ENCODE peak calls at places on chromosomes 5 and 9, in seven cellular contexts. A is gastrocnemius medialis, B is sigmoid colon, E is kidney, I is mucosa of descending colon, S is left ventricle myocardium inferior, H is body of pancreas. L is an unnamed sample. For H3K36me3, the result is how much of the 10 kb centered on the place peaks cover.

GRCh38 chr9:2150338-2150737 is 135.2 kb downstream of the SMARCA2 start:
- DNase-seq in A (no peak), S (no peak), I (no peak), H (no peak), E (no peak), B (no peak), L (no peak)

GRCh38 chr5:180555168-180555921 is 36.0 kb downstream of the SCGB3A1 start:
- DNase-seq in S (no peak), A (no peak), H (no peak), I (no peak), E (no peak), B (no peak), L (no peak)

GRCh38 chr9:122039213-122039612 is 53.9 kb downstream of the TTLL11 start:
- DNase-seq in E (no peak), H (no peak), B (no peak), S (no peak), A (peak), I (no peak), L (no peak)

GRCh38 chr9:128702949-128703615 is 779 bp downstream of the PKN3 start:
- DNase-seq in S (peak), H (no peak), I (peak), B (peak), E (peak), A (no peak), L (no peak)

GRCh38 chr9:138008081-138008841 is 130.7 kb downstream of the CACNA1B start:
- DNase-seq in I (no peak), S (no peak), H (no peak), E (peak), A (no peak), B (peak), L (peak)

GRCh38 chr5:176553260-176554085 is 4.3 kb downstream of the CDHR2 start:
- DNase-seq in I (peak), A (no peak), B (no peak), S (no peak), H (no peak), E (no peak), L (no peak)

GRCh38 chr5:123752576-123752975 is 240.6 kb downstream of the CSNK1G3 start:
- DNase-seq in H (no peak), B (no peak), A (peak), E (no peak), I (no peak), S (no peak), L (no peak)

GRCh38 chr5:41256400-41256799 is 43.1 kb upstream of the C6 start:
- DNase-seq in B (no peak), S (no peak), I (no peak), E (no peak), H (no peak), A (no peak), L (no peak)

GRCh38 chr9:34899535-34900158 is 58.4 kb upstream of the PHF24 start:
- DNase-seq in H (peak), A (peak), S (peak), B (peak), E (peak), I (peak), L (peak)

GRCh38 chr9:127953768-127954505 is 16.3 kb upstream of the DPM2 start:
- DNase-seq in B (no peak), E (peak), I (peak), A (no peak), H (no peak), S (no peak), L (no peak)

GRCh38 chr5:149392718-149393117 is 13.6 kb upstream of the IL17B start:
- DNase-seq in B (peak), E (no peak), A (no peak), H (no peak), I (no peak), S (no peak), L (no peak)

GRCh38 chr9:136011703-136012496 is 50.7 kb upstream of the UBAC1 start:
- DNase-seq in A (peak), I (peak), B (peak), H (peak), E (peak), S (peak), L (peak)

GRCh38 chr5:175590471-175590881 is 67.4 kb upstream of the HRH2 start:
- DNase-seq in S (no peak), A (no peak), E (no peak), B (no peak), H (peak), I (no peak), L (no peak)

GRCh38 chr9:123542435-123543225 is 186.6 kb downstream of the CRB2 start:
- DNase-seq in B (no peak), H (no peak), S (no peak), E (no peak), A (no peak), I (no peak), L (no peak)

GRCh38 chr5:53331463-53331862 is 149.0 kb upstream of the FST start:
- DNase-seq in S (no peak), B (no peak), H (no peak), E (no peak), A (no peak), I (no peak), L (no peak)

GRCh38 chr5:54221096-54221495 is 89.3 kb downstream of the ARL15 start:
- DNase-seq in S (no peak), E (no peak), B (no peak), I (no peak), H (no peak), A (no peak), L (no peak)

GRCh38 chr9:121960665-121961064 is 132.4 kb downstream of the TTLL11 start:
- DNase-seq in H (no peak), E (no peak), B (no peak), A (no peak), I (no peak), S (no peak), L (no peak)

GRCh38 chr5:66284588-66285342 is 140.7 kb downstream of the SREK1 start:
- DNase-seq in I (no peak), A (no peak), E (no peak), S (no peak), H (no peak), B (no peak), L (no peak)

GRCh38 chr5:43149231-43149630 is 28.5 kb downstream of the ZNF131 start:
- DNase-seq in S (no peak), I (no peak), B (no peak), H (no peak), E (no peak), A (no peak), L (no peak)

GRCh38 chr5:43150075-43150474 is 29.4 kb downstream of the ZNF131 start:
- DNase-seq in B (no peak), S (no peak), A (no peak), H (no peak), E (no peak), I (no peak), L (no peak)

GRCh38 chr5:43150748-43151147 is 30.0 kb downstream of the ZNF131 start:
- DNase-seq in H (no peak), I (no peak), S (no peak), E (no peak), B (no peak), A (no peak), L (no peak)

GRCh38 chr5:43145071-43145470 is 24.4 kb downstream of the ZNF131 start:
- DNase-seq in B (no peak), H (no peak), I (no peak), S (no peak), A (no peak), E (no peak), L (no peak)

GRCh38 chr5:43146958-43147357 is 26.2 kb downstream of the ZNF131 start:
- DNase-seq in A (no peak), E (no peak), S (no peak), B (no peak), I (no peak), H (no peak), L (no peak)
- H3K36me3 ChIP-seq in A (under half), E (under half), S (under half), B (under half), I (under half), H (under half), L (under half)

DNA sequence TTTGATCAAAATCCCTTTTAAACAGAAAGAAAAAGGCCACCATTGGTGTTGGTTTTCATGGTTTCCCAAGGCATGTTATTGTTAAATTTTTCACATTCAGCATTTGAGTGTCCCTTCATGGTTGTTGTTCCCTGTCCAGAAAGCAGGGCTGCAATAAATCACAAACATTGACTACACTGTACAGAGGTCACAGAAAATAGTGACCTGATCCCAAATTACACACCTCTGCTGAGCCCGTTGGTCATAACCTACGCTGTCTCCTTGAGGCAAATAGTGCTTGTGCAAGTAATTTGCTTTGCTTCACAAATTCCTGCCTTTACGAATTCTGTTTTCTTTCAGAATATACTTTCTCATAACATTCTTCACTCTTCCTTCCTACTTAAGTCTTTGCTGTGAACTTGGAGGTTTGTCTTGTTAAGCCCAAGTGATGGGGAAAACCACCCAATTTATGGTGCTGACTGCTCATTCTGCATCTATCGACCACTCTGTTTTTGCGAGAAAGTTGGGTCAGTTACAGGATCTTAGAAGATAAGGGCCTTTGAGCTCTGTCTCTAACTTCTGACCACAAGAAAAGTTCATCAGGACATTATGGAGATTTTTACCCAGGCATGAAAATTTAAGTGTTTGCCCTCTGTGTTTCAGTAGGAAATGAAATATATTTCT is 16.0 kb downstream of the PIK3R1 start:
- DNase-seq in B (no peak), A (no peak), I (no peak), H (no peak), E (no peak), S (no peak), L (no peak)
- H3K36me3 ChIP-seq in B (under half), A (under half), I (under half), H (under half), E (under half), S (under half), L (under half)

GRCh38 chr5:134119720-134120119 is 5.2 kb downstream of the TCF7 start:
- DNase-seq in I (no peak), S (no peak), B (no peak), H (no peak), A (no peak), E (no peak), L (no peak)

GRCh38 chr5:134116291-134116690 is 1.8 kb downstream of the TCF7 start:
- DNase-seq in S (no peak), I (no peak), B (no peak), E (no peak), H (no peak), A (no peak), L (no peak)

GRCh38 chr5:134116789-134117761 is 2.6 kb downstream of the TCF7 start:
- DNase-seq in I (no peak), S (no peak), H (no peak), B (no peak), E (no peak), A (no peak), L (no peak)

GRCh38 chr5:134120386-134121138 is 6.1 kb downstream of the TCF7 start:
- DNase-seq in S (no peak), I (no peak), A (no peak), E (no peak), H (no peak), B (no peak), L (no peak)

DNA sequence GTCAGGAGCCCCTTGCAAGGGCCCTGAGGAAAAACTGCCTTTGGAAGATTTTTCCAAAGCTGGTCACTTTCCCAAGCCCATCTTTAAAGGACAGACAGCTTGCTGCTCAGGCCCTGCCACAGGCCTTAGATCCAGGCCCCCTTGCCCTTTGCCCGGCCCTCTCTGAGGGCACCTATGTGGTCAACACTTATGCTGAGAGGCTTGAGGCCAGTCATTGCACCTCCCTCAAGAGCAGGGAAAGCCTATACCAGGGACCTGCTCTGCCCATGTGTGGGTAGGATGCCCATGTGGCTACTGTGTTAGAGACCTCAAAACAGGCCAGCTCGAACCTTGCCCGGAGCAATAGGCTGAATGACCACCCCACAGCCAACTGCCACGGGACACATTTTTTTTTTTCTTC is 3.7 kb downstream of the TCF7 start:
- DNase-seq in I (no peak), S (no peak), E (no peak), A (no peak), B (no peak), H (no peak), L (no peak)
- H3K36me3 ChIP-seq in I (under half), S (under half), E (under half), A (under half), B (under half), H (under half), L (under half)

GRCh38 chr5:98781520-98781919 is 8.1 kb downstream of the RGMB start:
- DNase-seq in B (no peak), A (no peak), S (no peak), E (no peak), H (no peak), I (no peak), L (no peak)

GRCh38 chr5:98777295-98777694 is 3.8 kb downstream of the RGMB start:
- DNase-seq in I (no peak), A (no peak), H (no peak), B (no peak), E (no peak), S (no peak), L (no peak)

GRCh38 chr5:98780390-98780789 is 6.9 kb downstream of the RGMB start:
- DNase-seq in E (no peak), I (no peak), S (no peak), B (no peak), A (no peak), H (no peak), L (no peak)

GRCh38 chr5:98781964-98782363 is 8.5 kb downstream of the RGMB start:
- DNase-seq in H (no peak), E (no peak), S (no peak), I (no peak), B (no peak), A (no peak), L (no peak)

DNA sequence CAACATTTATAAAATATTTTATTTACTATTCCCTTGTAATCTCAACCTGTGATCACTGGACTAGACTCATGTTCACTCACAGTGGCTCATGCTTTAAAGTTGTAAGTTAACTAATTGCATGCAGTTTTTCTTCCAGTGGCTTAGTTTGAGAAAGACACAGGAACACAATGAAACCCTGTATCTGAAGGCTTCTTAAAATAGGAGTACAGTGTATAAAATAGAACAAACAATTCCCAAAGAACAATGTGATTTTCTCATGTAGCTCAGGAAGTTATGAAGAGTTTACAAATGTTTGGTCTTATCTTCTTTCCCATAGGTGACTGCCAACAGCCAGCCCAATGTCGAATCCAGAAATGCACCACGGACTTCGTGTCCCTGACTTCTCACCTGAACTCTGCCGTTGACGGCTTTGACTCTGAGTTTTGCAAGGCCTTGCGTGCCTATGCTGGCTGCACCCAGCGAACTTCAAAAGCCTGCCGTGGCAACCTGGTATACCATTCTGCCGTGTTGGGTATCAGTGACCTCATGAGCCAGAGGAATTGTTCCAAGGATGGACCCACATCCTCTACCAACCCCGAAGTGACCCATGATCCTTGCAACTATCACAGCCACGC is 5.9 kb downstream of the RGMB start:
- DNase-seq in B (no peak), S (no peak), E (no peak), H (peak), A (peak), I (peak), L (no peak)
- H3K36me3 ChIP-seq in B (under half), S (under half), E (under half), H (under half), A (under half), I (under half), L (under half)

GRCh38 chr5:1805326-1805725 is 4.1 kb downstream of the NDUFS6 start:
- DNase-seq in E (no peak), I (no peak), A (no peak), B (no peak), S (no peak), H (no peak), L (no peak)
- H3K36me3 ChIP-seq in E (under half), I (under half), A (under half), B (half or more), S (half or more), H (under half), L (under half)

L was measured in Caco-2.